ENCODE peak calls at places on chromosomes 16 and 17, in four cellular contexts. One of them, this sample, is unnamed. For H3K9me3, the result is how much of the 10 kb centered on the place peaks cover.

GRCh38 chr17:76356803-76357456 is 3.2 kb upstream of the PRPSAP1 start:
- DNase-seq in upper lobe of left lung: no peak
- DNase-seq in esophagus muscularis mucosa: no peak
- DNase-seq in SK-N-SH: no peak
- DNase-seq in this sample: no peak

GRCh38 chr16:69334696-69335095 is 4.3 kb upstream of the PDF start:
- DNase-seq in upper lobe of left lung: no peak
- DNase-seq in esophagus muscularis mucosa: no peak
- DNase-seq in SK-N-SH: no peak
- DNase-seq in this sample: no peak

GRCh38 chr16:29820271-29820701 is at the start of gene MVP:
- DNase-seq in upper lobe of left lung: peak
- DNase-seq in esophagus muscularis mucosa: no peak
- DNase-seq in SK-N-SH: peak
- DNase-seq in this sample: no peak

GRCh38 chr16:16041196-16041892 is 91.9 kb downstream of the ABCC1 start:
- DNase-seq in upper lobe of left lung: no peak
- DNase-seq in esophagus muscularis mucosa: no peak
- DNase-seq in SK-N-SH: no peak
- DNase-seq in this sample: no peak

GRCh38 chr17:27433521-27433920 is 22.7 kb upstream of the KSR1 start:
- DNase-seq in upper lobe of left lung: no peak
- DNase-seq in esophagus muscularis mucosa: no peak
- DNase-seq in SK-N-SH: no peak
- DNase-seq in this sample: no peak

GRCh38 chr17:77380411-77381184 is 239.8 kb downstream of the SEC14L1 start:
- DNase-seq in upper lobe of left lung: no peak
- DNase-seq in esophagus muscularis mucosa: no peak
- DNase-seq in SK-N-SH: no peak
- DNase-seq in this sample: no peak

GRCh38 chr17:1413281-1413791 is 13.3 kb upstream of the YWHAE start:
- DNase-seq in upper lobe of left lung: peak
- DNase-seq in esophagus muscularis mucosa: no peak
- DNase-seq in SK-N-SH: peak
- DNase-seq in this sample: peak

GRCh38 chr17:75587718-75588545 is at the start of gene MYO15B:
- DNase-seq in upper lobe of left lung: peak
- DNase-seq in esophagus muscularis mucosa: no peak
- DNase-seq in SK-N-SH: no peak
- DNase-seq in this sample: no peak

GRCh38 chr17:81060416-81060815 is 25.5 kb downstream of the BAIAP2 start:
- DNase-seq in upper lobe of left lung: no peak
- DNase-seq in esophagus muscularis mucosa: no peak
- DNase-seq in SK-N-SH: no peak
- DNase-seq in this sample: no peak

GRCh38 chr16:31005350-31006085 is 4.9 kb downstream of the STX1B start:
- DNase-seq in upper lobe of left lung: no peak
- DNase-seq in esophagus muscularis mucosa: no peak
- DNase-seq in SK-N-SH: peak
- DNase-seq in this sample: no peak

GRCh38 chr16:28090646-28091377 is 27.3 kb upstream of the GSG1L start:
- DNase-seq in upper lobe of left lung: no peak
- DNase-seq in esophagus muscularis mucosa: no peak
- DNase-seq in SK-N-SH: peak
- DNase-seq in this sample: no peak

GRCh38 chr17:66684716-66685115 is 150.2 kb upstream of the CACNG5 start:
- DNase-seq in upper lobe of left lung: no peak
- DNase-seq in esophagus muscularis mucosa: no peak
- DNase-seq in SK-N-SH: no peak
- DNase-seq in this sample: no peak

GRCh38 chr17:73591278-73592078 is 52.8 kb downstream of the SDK2 start:
- DNase-seq in upper lobe of left lung: no peak
- DNase-seq in esophagus muscularis mucosa: no peak
- DNase-seq in SK-N-SH: no peak
- DNase-seq in this sample: no peak
- H3K27ac ChIP-seq in upper lobe of left lung: no peak
- H3K27ac ChIP-seq in esophagus muscularis mucosa: no peak
- H3K27ac ChIP-seq in SK-N-SH: no peak
- H3K27ac ChIP-seq in this sample: no peak

GRCh38 chr17:43832168-43832975 is 574 bp downstream of the MPP3 start:
- DNase-seq in upper lobe of left lung: peak
- DNase-seq in esophagus muscularis mucosa: no peak
- DNase-seq in SK-N-SH: peak
- DNase-seq in this sample: no peak
- TF ChIP-seq POLR2AphosphoS5 in upper lobe of left lung: no peak
- TF ChIP-seq POLR2AphosphoS5 in esophagus muscularis mucosa: no peak
- TF ChIP-seq POLR2AphosphoS5 in SK-N-SH: no peak
- TF ChIP-seq POLR2AphosphoS5 in this sample: no peak

GRCh38 chr16:3311496-3311895 is 6.2 kb downstream of the ZNF75A start:
- DNase-seq in upper lobe of left lung: no peak
- DNase-seq in esophagus muscularis mucosa: no peak
- DNase-seq in SK-N-SH: no peak
- DNase-seq in this sample: no peak
- H3K9me3 ChIP-seq in upper lobe of left lung: half or more
- H3K9me3 ChIP-seq in esophagus muscularis mucosa: half or more
- H3K9me3 ChIP-seq in SK-N-SH: under half
- H3K9me3 ChIP-seq in this sample: half or more

DNA sequence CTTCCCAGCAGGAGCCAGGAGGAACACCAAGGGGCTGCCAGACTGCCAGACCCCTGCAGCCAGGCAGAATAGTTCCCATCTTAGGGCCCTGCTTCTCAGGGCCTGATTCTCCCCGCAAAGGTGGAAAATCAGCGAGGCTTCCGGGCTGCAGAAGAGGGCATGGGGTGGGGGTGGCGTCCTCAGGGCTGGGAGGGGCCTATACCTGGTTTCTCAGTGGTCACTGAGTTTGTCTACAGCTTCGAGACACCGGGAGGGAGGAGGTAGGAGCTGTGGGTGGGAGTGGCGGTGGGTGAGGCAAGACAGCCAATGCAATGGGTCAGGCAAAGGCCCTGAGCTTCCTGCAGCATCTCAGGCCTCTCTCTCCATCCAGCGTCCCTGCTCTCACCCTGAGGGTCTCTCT is 14.3 kb downstream of the LRRC75A start:
- DNase-seq in upper lobe of left lung: no peak
- DNase-seq in esophagus muscularis mucosa: no peak
- DNase-seq in SK-N-SH: no peak
- DNase-seq in this sample: no peak
- H3K27ac ChIP-seq in upper lobe of left lung: peak
- H3K27ac ChIP-seq in esophagus muscularis mucosa: peak
- H3K27ac ChIP-seq in SK-N-SH: peak
- H3K27ac ChIP-seq in this sample: no peak

GRCh38 chr17:50551433-50551815 is 4.5 kb downstream of the SPATA20 start:
- DNase-seq in upper lobe of left lung: no peak
- DNase-seq in esophagus muscularis mucosa: no peak
- DNase-seq in SK-N-SH: no peak
- DNase-seq in this sample: no peak

GRCh38 chr17:50551884-50552283 is 4.9 kb downstream of the SPATA20 start:
- DNase-seq in upper lobe of left lung: no peak
- DNase-seq in esophagus muscularis mucosa: no peak
- DNase-seq in SK-N-SH: no peak
- DNase-seq in this sample: no peak

GRCh38 chr17:50549256-50549941 is 2.4 kb downstream of the SPATA20 start:
- DNase-seq in upper lobe of left lung: no peak
- DNase-seq in esophagus muscularis mucosa: no peak
- DNase-seq in SK-N-SH: no peak
- DNase-seq in this sample: no peak

GRCh38 chr17:50549969-50550368 is 3.0 kb downstream of the SPATA20 start:
- DNase-seq in upper lobe of left lung: no peak
- DNase-seq in esophagus muscularis mucosa: no peak
- DNase-seq in SK-N-SH: no peak
- DNase-seq in this sample: no peak

GRCh38 chr17:50550661-50551432 is 3.9 kb downstream of the SPATA20 start:
- DNase-seq in upper lobe of left lung: peak
- DNase-seq in esophagus muscularis mucosa: no peak
- DNase-seq in SK-N-SH: peak
- DNase-seq in this sample: no peak
- TF ChIP-seq POLR2AphosphoS5 in upper lobe of left lung: no peak
- TF ChIP-seq POLR2AphosphoS5 in esophagus muscularis mucosa: peak
- TF ChIP-seq POLR2AphosphoS5 in SK-N-SH: no peak
- TF ChIP-seq POLR2AphosphoS5 in this sample: no peak

GRCh38 chr17:41664172-41664457 is 24.6 kb upstream of the EIF1 start:
- DNase-seq in upper lobe of left lung: no peak
- DNase-seq in esophagus muscularis mucosa: no peak
- DNase-seq in SK-N-SH: no peak
- DNase-seq in this sample: no peak
- H3K9me3 ChIP-seq in upper lobe of left lung: under half
- H3K9me3 ChIP-seq in esophagus muscularis mucosa: under half
- H3K9me3 ChIP-seq in SK-N-SH: under half
- H3K9me3 ChIP-seq in this sample: under half

GRCh38 chr16:1509307-1510221 is 16.4 kb downstream of the TELO2 start:
- DNase-seq in upper lobe of left lung: peak
- DNase-seq in esophagus muscularis mucosa: no peak
- DNase-seq in SK-N-SH: no peak
- DNase-seq in this sample: no peak
- H3K27ac ChIP-seq in upper lobe of left lung: peak
- H3K27ac ChIP-seq in esophagus muscularis mucosa: peak
- H3K27ac ChIP-seq in SK-N-SH: no peak
- H3K27ac ChIP-seq in this sample: no peak

DNA sequence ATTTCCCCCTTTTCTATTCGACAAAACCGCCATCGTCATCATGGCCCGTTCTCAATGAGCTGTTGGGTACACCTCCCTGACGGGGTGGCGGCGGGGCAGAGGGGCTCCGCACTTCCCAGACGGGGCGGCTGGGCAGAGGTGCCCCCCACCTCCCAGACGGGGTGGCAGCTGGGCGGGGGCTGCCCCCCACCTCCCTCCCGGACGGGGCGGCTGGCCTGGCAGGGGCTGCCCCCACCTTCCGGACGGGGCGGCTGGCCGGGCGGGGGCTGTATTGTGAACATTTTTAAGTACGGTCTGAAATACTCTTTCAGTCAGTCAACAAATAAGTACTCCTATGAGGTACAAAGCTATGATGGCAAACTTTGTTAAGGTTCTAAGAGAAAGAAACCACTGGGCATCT is 222.8 kb downstream of the CNTNAP4 start:
- DNase-seq in upper lobe of left lung: no peak
- DNase-seq in esophagus muscularis mucosa: no peak
- DNase-seq in SK-N-SH: no peak
- DNase-seq in this sample: no peak
- TF ChIP-seq POLR2AphosphoS5 in upper lobe of left lung: no peak
- TF ChIP-seq POLR2AphosphoS5 in esophagus muscularis mucosa: no peak
- TF ChIP-seq POLR2AphosphoS5 in SK-N-SH: no peak
- TF ChIP-seq POLR2AphosphoS5 in this sample: no peak

GRCh38 chr17:21689604-21690003 is 2.7 kb upstream of the KCNJ18 start:
- DNase-seq in upper lobe of left lung: no peak
- DNase-seq in esophagus muscularis mucosa: no peak
- DNase-seq in SK-N-SH: no peak
- DNase-seq in this sample: no peak
- H3K9me3 ChIP-seq in upper lobe of left lung: under half
- H3K9me3 ChIP-seq in esophagus muscularis mucosa: under half
- H3K9me3 ChIP-seq in SK-N-SH: under half
- H3K9me3 ChIP-seq in this sample: under half